ENCODE peak calls at places on chromosomes 16 and 17, in five cellular contexts. W is NB4, R is ovary, Y is epithelial cell of proximal tubule, X is uterus. O is an unnamed sample.

GRCh38 chr17:48100591-48101011 is 677 bp downstream of the CBX1 start:
- DNase-seq in Y (no peak), W (no peak), X (peak; percentile 63), R (peak; percentile 59), O (peak; percentile 85)

GRCh38 chr17:66829883-66830282 is 5.0 kb upstream of the CACNG5 start:
- DNase-seq in R (no peak), X (no peak), Y (no peak), W (no peak), O (no peak)

GRCh38 chr17:751269-752001 is 629 bp downstream of the GEMIN4 start:
- DNase-seq in R (peak; percentile 41), Y (no peak), W (peak; percentile 69), X (peak; percentile 44), O (no peak)

GRCh38 chr17:61903251-61903650 is 24.5 kb downstream of the INTS2 start:
- DNase-seq in W (no peak), Y (no peak), X (no peak), R (no peak), O (no peak)

GRCh38 chr17:41580651-41581365 is 5.9 kb downstream of the KRT14 start:
- DNase-seq in R (no peak), Y (no peak), X (no peak), W (no peak), O (no peak)

GRCh38 chr17:5078106-5079028 is at the start of gene ZFP3:
- DNase-seq in W (peak; percentile 74), Y (no peak), R (peak; percentile 72), X (peak; percentile 78), O (no peak)

GRCh38 chr17:75824050-75824552 is 20.1 kb downstream of the UNC13D start:
- DNase-seq in Y (no peak), W (no peak), R (peak; percentile 14), X (no peak), O (no peak)

GRCh38 chr17:16881239-16881924 is 90.5 kb downstream of the TNFRSF13B start:
- DNase-seq in Y (no peak), W (no peak), X (no peak), R (no peak), O (peak; percentile 77)

GRCh38 chr17:65278050-65278819 is 141.1 kb downstream of the RGS9 start:
- DNase-seq in Y (no peak), X (peak; percentile 24), R (peak; percentile 31), W (peak; percentile 34), O (peak; percentile 84)

GRCh38 chr17:74852237-74853047 is 7.2 kb downstream of the GRIN2C start:
- DNase-seq in X (no peak), Y (no peak), R (no peak), W (no peak), O (no peak)

GRCh38 chr16:8845699-8846298 is 23.0 kb downstream of the CARHSP1 start:
- DNase-seq in Y (no peak), W (no peak), R (no peak), X (no peak), O (no peak)

GRCh38 chr17:28961391-28961790 is 10.1 kb upstream of the PHF12 start:
- DNase-seq in W (no peak), X (no peak), R (no peak), Y (no peak), O (no peak)

GRCh38 chr17:30920282-30920681 is 1.5 kb upstream of the ADAP2 start:
- DNase-seq in W (no peak), X (no peak), R (no peak), Y (no peak), O (no peak)

GRCh38 chr17:41645371-41646063 is 21.1 kb upstream of the KRT17 start:
- DNase-seq in R (no peak), W (no peak), Y (no peak), X (no peak), O (no peak)

GRCh38 chr17:66301864-66302741 is at the start of gene PRKCA:
- DNase-seq in W (peak; percentile 80), Y (no peak), X (peak; percentile 82), R (peak; percentile 77), O (peak; percentile 93)

GRCh38 chr16:13866073-13866472 is 53.9 kb upstream of the ERCC4 start:
- DNase-seq in R (peak; percentile 81), Y (peak; percentile 39), X (peak; percentile 30), W (peak; percentile 69), O (no peak)

GRCh38 chr16:2497116-2497630 is 16.6 kb upstream of the ATP6V0C start:
- DNase-seq in X (no peak), Y (no peak), W (no peak), R (no peak), O (no peak)

GRCh38 chr17:81387235-81388060 is 7.8 kb upstream of the BAHCC1 start:
- DNase-seq in R (peak; percentile 72), X (peak; percentile 80), Y (no peak), W (peak; percentile 78), O (no peak)

DNA sequence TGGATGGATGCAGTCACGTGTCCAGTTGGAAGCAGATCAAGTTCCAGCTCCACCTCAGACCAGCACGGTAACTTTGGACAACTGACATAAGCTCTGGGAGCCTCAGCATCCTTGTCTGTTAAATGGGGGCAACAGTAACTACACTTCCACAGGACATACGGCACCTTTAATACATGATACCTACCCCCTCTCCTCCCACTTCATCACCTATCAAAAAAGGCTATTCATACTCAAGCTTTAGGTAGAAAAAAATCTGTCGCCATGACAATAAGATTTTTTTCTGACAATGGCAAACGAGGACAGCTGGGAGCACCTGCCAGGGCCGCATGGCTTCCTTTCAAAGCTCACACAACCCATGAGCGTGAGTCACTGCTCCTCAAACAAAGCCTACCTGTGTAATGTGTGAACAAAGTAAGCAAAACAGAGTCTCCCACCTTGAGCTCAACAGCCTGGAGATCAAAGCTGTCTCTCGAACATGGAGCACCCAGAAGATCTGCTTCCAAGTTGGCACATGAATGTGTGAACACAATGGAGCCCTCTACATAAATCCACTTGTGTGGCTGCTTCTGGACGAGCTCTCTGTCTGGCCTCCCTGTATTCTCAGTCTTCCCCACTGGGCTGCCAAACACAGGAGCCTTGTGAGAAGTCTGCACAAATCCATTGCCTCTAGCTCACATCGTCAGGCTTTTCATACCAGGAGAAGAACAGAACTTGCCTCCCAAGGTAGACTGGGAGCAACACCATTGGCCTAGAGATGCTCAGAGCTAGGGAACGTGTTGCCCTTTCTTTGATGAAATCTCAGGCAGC is 459.7 kb downstream of the SOX9 start:
- DNase-seq in X (no peak), W (no peak), R (no peak), Y (no peak), O (no peak)
- TF ChIP-seq CTCF in X (no peak), W (no peak), R (no peak), Y (no peak), O (no peak)

DNA sequence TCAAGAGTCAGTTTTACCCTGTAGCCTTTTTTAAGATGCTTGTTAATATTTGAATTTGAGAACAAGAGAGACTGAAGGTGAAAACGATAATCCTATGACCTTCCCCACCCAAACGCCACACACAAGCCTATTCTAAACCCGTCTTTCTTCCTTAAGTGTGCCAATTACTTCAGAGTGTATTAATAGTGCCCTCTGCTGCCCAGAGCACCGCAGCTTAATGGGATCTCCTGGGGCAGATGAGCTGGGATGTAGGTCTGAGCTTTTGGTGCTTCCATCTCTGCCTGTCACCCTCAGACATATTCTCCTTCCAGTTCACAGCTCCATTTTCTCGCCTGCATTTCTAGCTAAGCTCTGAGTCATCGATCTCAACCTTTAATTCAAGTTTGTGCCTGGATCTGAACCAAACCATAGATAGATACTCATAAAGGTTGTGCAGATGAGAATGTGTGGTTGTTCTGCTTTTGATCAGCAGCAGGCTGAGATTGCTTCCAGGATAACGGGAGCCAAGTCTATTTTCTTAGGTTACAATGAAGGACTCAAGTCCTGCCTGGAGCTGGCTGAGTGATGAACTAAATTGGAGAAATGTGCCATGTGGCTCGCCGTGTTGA is 46.4 kb upstream of the CDH13 start:
- DNase-seq in Y (no peak), X (no peak), W (peak; percentile 26), R (no peak), O (no peak)
- TF ChIP-seq CTCF in Y (peak; percentile 60), X (no peak), W (peak; percentile 39), R (no peak), O (no peak)

DNA sequence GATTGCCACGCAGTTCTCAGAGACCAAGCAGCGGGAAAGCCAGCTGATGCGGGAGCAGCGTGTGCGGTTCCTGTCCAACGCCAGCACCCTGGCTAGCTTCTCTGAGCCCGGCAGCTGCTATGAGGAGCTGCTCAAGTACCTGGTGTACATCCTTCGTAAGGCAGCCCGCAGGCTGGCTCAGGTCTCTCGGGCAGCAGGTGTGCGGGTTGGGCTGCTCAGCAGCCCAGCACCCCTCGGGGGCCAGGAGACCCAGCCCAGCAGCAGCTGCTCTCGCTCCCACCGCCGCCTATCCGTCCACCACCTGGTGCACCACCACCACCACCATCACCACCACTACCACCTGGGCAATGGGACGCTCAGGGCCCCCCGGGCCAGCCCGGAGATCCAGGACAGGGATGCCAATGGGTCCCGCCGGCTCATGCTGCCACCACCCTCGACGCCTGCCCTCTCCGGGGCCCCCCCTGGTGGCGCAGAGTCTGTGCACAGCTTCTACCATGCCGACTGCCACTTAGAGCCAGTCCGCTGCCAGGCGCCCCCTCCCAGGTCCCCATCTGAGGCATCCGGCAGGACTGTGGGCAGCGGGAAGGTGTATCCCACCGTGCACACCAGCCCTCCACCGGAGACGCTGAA is 15.2 kb downstream of the CACNA1G start:
- DNase-seq in R (no peak), X (no peak), W (no peak), Y (no peak), O (no peak)
- TF ChIP-seq CTCF in R (no peak), X (no peak), W (no peak), Y (no peak), O (no peak)

GRCh38 chr17:79786930-79787643 is 9.1 kb downstream of the CBX2 start:
- DNase-seq in Y (no peak), R (no peak), X (no peak), W (no peak), O (no peak)

GRCh38 chr17:79788989-79789942 is 7.6 kb downstream of the CBX8 start:
- DNase-seq in W (no peak), Y (no peak), R (no peak), X (no peak), O (no peak)

GRCh38 chr17:79785900-79786810 is 8.2 kb downstream of the CBX2 start:
- DNase-seq in W (no peak), X (no peak), R (no peak), Y (no peak), O (no peak)

GRCh38 chr17:79789943-79790804 is 6.7 kb downstream of the CBX8 start:
- DNase-seq in Y (no peak), W (peak; percentile 70), X (no peak), R (peak; percentile 59), O (no peak)

DNA sequence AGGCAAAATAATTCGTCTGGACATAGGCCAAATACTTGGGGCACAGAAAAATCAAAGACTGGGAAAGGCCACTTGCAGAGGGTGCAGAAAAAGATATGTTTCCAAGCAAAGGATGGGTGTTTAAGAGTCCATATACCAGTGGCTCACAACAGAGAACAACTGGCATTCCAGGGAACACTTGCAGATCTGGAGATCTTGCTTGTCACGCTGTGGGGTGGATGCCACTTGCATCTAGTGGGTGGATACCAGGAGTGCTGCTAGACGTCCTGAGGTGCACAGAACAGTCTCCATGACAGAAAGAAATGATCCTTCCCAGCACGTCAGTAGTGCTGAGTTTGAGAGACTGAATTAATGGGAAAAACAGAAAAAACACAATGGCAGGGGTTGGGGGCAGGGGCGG is 8.4 kb downstream of the CBX8 start:
- DNase-seq in X (no peak), R (no peak), Y (no peak), W (no peak), O (no peak)
- TF ChIP-seq CTCF in X (no peak), R (no peak), Y (no peak), W (no peak), O (no peak)